ENCODE peak calls at places on chromosomes 7 and 10, in seven cellular contexts. D, U, L, K, R, X and N are unnamed samples.

GRCh38 chr10:96794786-96795733 is 37.0 kb upstream of the LCOR start:
- DNase-seq in D (no peak), U (no peak), L (no peak), K (peak), R (no peak), X (no peak), N (no peak)

GRCh38 chr7:80415522-80415921 is 96.3 kb downstream of the GNAT3 start:
- DNase-seq in D (no peak), U (no peak), L (no peak), K (no peak), R (no peak), X (no peak), N (no peak)

GRCh38 chr7:51138121-51139085 is 178.2 kb downstream of the COBL start:
- DNase-seq in D (no peak), U (no peak), L (no peak), K (no peak), R (no peak), X (no peak), N (no peak)

GRCh38 chr10:4850400-4850799 is 24.4 kb downstream of the AKR1E2 start:
- DNase-seq in D (no peak), U (no peak), L (no peak), K (no peak), R (no peak), X (no peak), N (no peak)

GRCh38 chr10:50885097-50885859 is at the start of gene A1CF:
- DNase-seq in D (no peak), U (no peak), L (no peak), K (no peak), R (no peak), X (no peak), N (no peak)

GRCh38 chr10:1452777-1453176 is 284.5 kb downstream of the ADARB2 start:
- DNase-seq in D (no peak), U (no peak), L (no peak), K (no peak), R (no peak), X (no peak), N (no peak)

GRCh38 chr10:73647211-73647874 is 6.1 kb upstream of the MYOZ1 start:
- DNase-seq in D (peak), U (no peak), L (peak), K (no peak), R (peak), X (no peak), N (no peak)

GRCh38 chr7:25694690-25695089 is 457.3 kb upstream of the NFE2L3 start:
- DNase-seq in D (no peak), U (no peak), L (no peak), K (no peak), R (no peak), X (no peak), N (no peak)

GRCh38 chr10:121158988-121159579 is 307.9 kb downstream of the WDR11 start:
- DNase-seq in D (no peak), U (no peak), L (no peak), K (no peak), R (no peak), X (no peak), N (no peak)

GRCh38 chr7:90686146-90686545 is 90.0 kb downstream of the CDK14 start:
- DNase-seq in D (no peak), U (no peak), L (no peak), K (no peak), R (no peak), X (no peak), N (no peak)

GRCh38 chr10:102422586-102423129 is 2.0 kb downstream of the FBXL15 start:
- DNase-seq in D (peak), U (no peak), L (peak), K (no peak), R (peak), X (peak), N (peak)

GRCh38 chr10:118873080-118873737 is 118.4 kb upstream of the CACUL1 start:
- DNase-seq in D (no peak), U (no peak), L (no peak), K (no peak), R (no peak), X (no peak), N (no peak)

DNA sequence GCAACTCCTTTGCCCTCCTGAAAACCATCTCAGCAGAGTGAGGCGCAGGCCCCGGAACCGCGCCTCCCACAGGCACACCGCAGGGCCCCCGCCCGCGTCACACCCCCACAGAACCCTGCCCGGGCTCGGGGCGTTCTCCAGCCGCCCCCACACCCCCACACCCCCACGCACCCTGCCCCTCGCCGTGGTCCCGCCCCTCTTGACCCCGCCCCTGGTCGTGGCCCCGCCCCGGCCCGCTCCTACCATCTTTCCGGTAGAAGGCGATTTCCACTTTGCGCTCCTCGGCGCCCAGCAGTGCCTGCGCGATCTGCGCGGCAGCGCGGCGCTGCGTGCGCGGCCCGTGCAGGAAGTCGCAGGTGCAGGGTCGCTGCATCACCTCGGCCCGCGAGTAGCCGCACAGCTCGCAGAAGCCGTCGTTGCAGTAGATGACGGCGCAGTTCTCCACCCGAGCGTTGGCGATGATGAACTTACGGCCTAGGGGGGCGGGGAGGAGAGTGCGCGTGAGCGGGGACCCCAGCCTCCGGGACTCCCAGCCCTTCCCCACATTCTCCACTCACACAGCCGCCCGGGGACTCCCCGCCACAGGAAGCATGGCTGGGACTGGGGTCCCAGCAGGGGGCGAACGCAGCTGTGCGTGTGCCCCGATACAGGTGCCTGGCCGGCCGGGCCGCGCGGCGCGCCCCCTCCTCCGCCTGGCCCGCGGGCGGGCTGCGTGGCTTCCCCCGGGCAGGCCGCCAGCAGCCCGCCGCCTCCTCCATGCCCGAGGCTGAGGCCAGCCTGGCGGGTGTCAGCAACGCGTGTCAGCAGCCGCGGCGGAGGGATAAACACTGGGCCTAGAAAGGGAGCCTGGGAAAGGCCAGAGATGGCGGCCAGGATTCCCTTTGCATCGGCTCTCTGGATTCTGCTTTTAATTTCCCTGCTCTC is 3.4 kb downstream of the KCNH2 start:
- DNase-seq in D (no peak), U (no peak), L (no peak), K (no peak), R (no peak), X (peak), N (no peak)
- H3K4me3 ChIP-seq in D (peak), U (peak), L (peak), K (peak), R (peak), X (peak), N (peak)

GRCh38 chr10:125025341-125025740 is 83.4 kb downstream of the ZRANB1 start:
- DNase-seq in D (no peak), U (no peak), L (no peak), K (no peak), R (no peak), X (no peak), N (no peak)

GRCh38 chr10:125022671-125023070 is 80.7 kb downstream of the ZRANB1 start:
- DNase-seq in D (no peak), U (no peak), L (peak), K (no peak), R (no peak), X (no peak), N (no peak)

GRCh38 chr10:125024496-125025234 is 82.7 kb downstream of the ZRANB1 start:
- DNase-seq in D (no peak), U (no peak), L (peak), K (no peak), R (no peak), X (peak), N (no peak)

GRCh38 chr10:125023269-125023668 is 81.3 kb downstream of the ZRANB1 start:
- DNase-seq in D (no peak), U (no peak), L (peak), K (no peak), R (no peak), X (no peak), N (no peak)

DNA sequence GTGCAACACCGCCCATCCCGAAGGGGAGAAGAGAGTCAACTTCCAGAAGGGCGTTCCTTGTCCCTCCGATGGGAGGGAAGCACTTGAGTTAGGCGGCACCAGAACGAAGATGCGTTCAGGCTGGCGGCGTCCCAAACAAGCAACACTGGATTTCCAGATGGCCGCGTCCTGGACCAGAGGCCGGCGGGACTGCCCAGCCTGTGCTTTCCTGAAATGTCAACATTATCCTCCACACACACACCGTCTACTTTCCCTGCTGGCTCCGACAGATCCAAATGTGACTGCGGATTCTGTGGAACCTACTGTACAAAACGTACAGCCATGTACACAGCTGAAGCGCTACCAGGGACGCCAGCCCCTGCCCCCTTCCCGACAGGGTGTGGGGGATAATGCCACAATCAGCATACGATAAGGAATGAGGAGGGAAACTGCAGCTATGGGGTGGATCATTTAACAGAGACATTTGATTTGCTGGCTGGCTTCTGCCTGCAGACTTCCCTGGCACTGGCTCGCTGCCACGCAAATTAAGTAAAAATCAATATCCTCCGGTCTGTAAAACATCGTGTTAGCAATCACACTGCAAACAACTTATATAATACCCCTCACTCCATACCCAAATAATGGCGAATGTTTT is 82.1 kb downstream of the ZRANB1 start:
- DNase-seq in D (peak), U (no peak), L (peak), K (no peak), R (no peak), X (no peak), N (peak)
- H3K4me3 ChIP-seq in D (no peak), U (no peak), L (no peak), K (no peak), R (no peak), X (peak), N (peak)

GRCh38 chr10:123154092-123154942 is at the start of gene BUB3:
- DNase-seq in D (peak), U (peak), L (peak), K (peak), R (peak), X (peak), N (peak)

GRCh38 chr10:123150986-123151738 is 3.0 kb upstream of the BUB3 start:
- DNase-seq in D (no peak), U (no peak), L (peak), K (no peak), R (peak), X (no peak), N (no peak)

GRCh38 chr10:123154943-123155505 is 822 bp downstream of the BUB3 start:
- DNase-seq in D (no peak), U (no peak), L (peak), K (no peak), R (no peak), X (no peak), N (no peak)

GRCh38 chr10:123156091-123156490 is 1.9 kb downstream of the BUB3 start:
- DNase-seq in D (no peak), U (no peak), L (no peak), K (peak), R (no peak), X (no peak), N (no peak)

GRCh38 chr10:123153486-123154091 is 613 bp upstream of the BUB3 start:
- DNase-seq in D (no peak), U (no peak), L (no peak), K (no peak), R (no peak), X (no peak), N (no peak)
- H3K4me3 ChIP-seq in D (no peak), U (no peak), L (peak), K (no peak), R (no peak), X (peak), N (no peak)

GRCh38 chr7:1175597-1175966 is 15.6 kb upstream of the ZFAND2A start:
- DNase-seq in D (no peak), U (no peak), L (no peak), K (no peak), R (no peak), X (no peak), N (no peak)

GRCh38 chr7:1175967-1176851 is 16.2 kb upstream of the ZFAND2A start:
- DNase-seq in D (peak), U (no peak), L (peak), K (no peak), R (peak), X (peak), N (peak)

GRCh38 chr7:1172666-1173523 is 12.9 kb upstream of the ZFAND2A start:
- DNase-seq in D (no peak), U (no peak), L (no peak), K (no peak), R (no peak), X (no peak), N (no peak)

GRCh38 chr7:1176891-1177373 is 16.9 kb upstream of the ZFAND2A start:
- DNase-seq in D (peak), U (no peak), L (peak), K (no peak), R (peak), X (peak), N (no peak)

GRCh38 chr7:1174881-1175596 is 15.0 kb upstream of the ZFAND2A start:
- DNase-seq in D (no peak), U (no peak), L (no peak), K (no peak), R (no peak), X (no peak), N (no peak)
- H3K4me3 ChIP-seq in D (no peak), U (no peak), L (no peak), K (no peak), R (no peak), X (no peak), N (no peak)

GRCh38 chr7:116512524-116513188 is 12.2 kb upstream of the CAV1 start:
- DNase-seq in D (no peak), U (no peak), L (no peak), K (no peak), R (no peak), X (no peak), N (no peak)
- H3K4me3 ChIP-seq in D (no peak), U (peak), L (peak), K (no peak), R (no peak), X (no peak), N (peak)

DNA sequence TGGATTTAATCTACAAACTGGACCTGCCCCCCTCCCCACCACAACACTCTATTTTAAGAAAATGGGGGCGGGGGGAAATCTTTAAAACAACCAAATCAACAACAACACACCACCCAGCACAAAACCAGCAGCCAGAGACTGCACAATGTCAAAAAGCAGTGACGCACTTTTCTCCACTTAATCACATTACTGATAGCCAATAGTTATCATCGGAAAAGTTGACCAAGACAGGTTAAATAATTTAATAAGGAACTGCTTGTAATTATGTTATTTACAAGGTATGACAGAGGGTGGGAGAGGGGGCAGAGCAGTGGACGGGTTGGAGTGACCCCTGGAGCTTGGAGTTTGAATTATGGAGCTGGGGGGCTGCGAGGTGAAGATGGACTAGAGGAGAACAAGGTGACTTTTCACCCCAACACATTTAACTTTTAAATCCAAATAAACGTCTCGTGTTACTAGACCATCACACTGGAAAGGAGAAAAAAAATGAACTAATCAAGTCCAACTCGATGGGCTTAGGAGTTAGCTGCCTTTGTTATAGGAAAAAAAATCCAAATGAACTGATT is 2.7 kb downstream of the EBF3 start:
- DNase-seq in D (no peak), U (no peak), L (no peak), K (no peak), R (no peak), X (no peak), N (no peak)
- H3K4me3 ChIP-seq in D (peak), U (no peak), L (no peak), K (no peak), R (no peak), X (no peak), N (peak)

GRCh38 chr7:92717601-92717981 is 118.8 kb downstream of the CDK6 start:
- DNase-seq in D (no peak), U (no peak), L (no peak), K (no peak), R (no peak), X (no peak), N (no peak)
- H3K4me3 ChIP-seq in D (peak), U (peak), L (peak), K (peak), R (no peak), X (peak), N (peak)